ENCODE peak calls at places on chromosomes 1 and 21, in nine cellular contexts. O, I, N, H, W, R, Y, C and D are unnamed samples.

GRCh38 chr1:221887091-221887746 is 145.3 kb upstream of the DUSP10 start:
- DNase-seq in O (peak; percentile 40), I (no peak), N (peak; percentile 29), H (no peak), W (peak; percentile 80), R (peak; percentile 82), Y (peak; percentile 29), C (peak; percentile 90), D (no peak)

GRCh38 chr1:38730511-38731397 is 128.8 kb downstream of the RRAGC start:
- DNase-seq in O (no peak), I (no peak), N (no peak), H (no peak), W (no peak), R (no peak), Y (no peak), C (peak; percentile 53), D (no peak)

GRCh38 chr1:5455056-5455455 is 537.2 kb downstream of the NPHP4 start:
- DNase-seq in O (no peak), I (no peak), N (no peak), H (no peak), W (no peak), R (no peak), Y (no peak), C (no peak), D (no peak)

GRCh38 chr1:179953974-179954493 is 576 bp upstream of the CEP350 start:
- DNase-seq in O (peak; percentile 34), I (no peak), N (peak; percentile 20), H (no peak), W (no peak), R (peak; percentile 65), Y (peak; percentile 70), C (no peak), D (peak; percentile 11)

GRCh38 chr1:17427696-17428660 is 11.5 kb downstream of the RCC2 start:
- DNase-seq in O (no peak), I (no peak), N (no peak), H (no peak), W (no peak), R (no peak), Y (no peak), C (no peak), D (no peak)

GRCh38 chr1:27435566-27436203 is 43.3 kb downstream of the GPR3 start:
- DNase-seq in O (no peak), I (no peak), N (no peak), H (no peak), W (no peak), R (no peak), Y (no peak), C (no peak), D (no peak)

GRCh38 chr1:43732132-43732531 is 24.8 kb downstream of the ST3GAL3 start:
- DNase-seq in O (no peak), I (no peak), N (no peak), H (no peak), W (no peak), R (no peak), Y (no peak), C (no peak), D (no peak)

GRCh38 chr1:175540928-175541645 is 202.3 kb downstream of the TNR start:
- DNase-seq in O (no peak), I (no peak), N (no peak), H (no peak), W (no peak), R (no peak), Y (no peak), C (no peak), D (no peak)

GRCh38 chr1:180931529-180931928 is 18.8 kb downstream of the KIAA1614 start:
- DNase-seq in O (no peak), I (no peak), N (no peak), H (no peak), W (no peak), R (no peak), Y (no peak), C (no peak), D (no peak)

GRCh38 chr1:52569333-52570265 is 16.7 kb upstream of the TUT4 start:
- DNase-seq in O (no peak), I (no peak), N (no peak), H (no peak), W (no peak), R (no peak), Y (no peak), C (no peak), D (no peak)

GRCh38 chr1:231748744-231749143 is 122.2 kb downstream of the DISC1 start:
- DNase-seq in O (no peak), I (no peak), N (no peak), H (peak; percentile 57), W (no peak), R (no peak), Y (peak; percentile 14), C (peak; percentile 7), D (no peak)

GRCh38 chr1:41627491-41628280 is 143.2 kb upstream of the EDN2 start:
- DNase-seq in O (no peak), I (no peak), N (no peak), H (no peak), W (no peak), R (peak; percentile 30), Y (no peak), C (peak; percentile 51), D (no peak)

GRCh38 chr21:27196651-27197050 is 229.8 kb upstream of the ADAMTS5 start:
- DNase-seq in O (no peak), I (no peak), N (no peak), H (no peak), W (no peak), R (no peak), Y (no peak), C (no peak), D (no peak)

DNA sequence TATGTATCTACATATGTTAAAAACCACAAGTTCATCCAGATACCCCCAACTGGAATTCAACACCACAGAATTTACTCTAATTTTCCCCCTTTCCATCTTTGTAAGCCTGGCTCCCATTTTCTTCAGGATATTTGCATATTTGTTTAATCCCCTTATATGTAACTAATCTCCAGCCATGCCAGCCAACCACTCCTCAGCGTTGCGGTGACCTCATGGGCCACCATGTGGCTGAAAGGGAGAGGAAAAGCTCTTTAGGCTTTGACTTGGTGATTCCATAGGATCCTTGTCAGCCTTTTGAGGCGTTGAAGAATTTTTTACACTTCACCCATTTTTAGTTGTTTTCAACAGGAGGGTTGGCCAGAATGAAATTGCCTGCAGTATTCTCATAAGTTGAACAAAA is 10.0 kb downstream of the CLDN19 start:
- DNase-seq in O (no peak), I (no peak), N (no peak), H (no peak), W (no peak), R (no peak), Y (no peak), C (no peak), D (no peak)
- TF ChIP-seq CTCF in O (no peak), I (no peak), N (no peak), H (no peak), W (no peak), R (no peak), Y (no peak), C (no peak), D (no peak)

GRCh38 chr21:30164796-30165195 is 1.8 kb downstream of the CLDN17 start:
- DNase-seq in O (no peak), I (no peak), N (no peak), H (no peak), W (no peak), R (no peak), Y (no peak), C (no peak), D (no peak)
- H3K9me3 ChIP-seq in O (peaks cover 6% of the 10 kb centered on the region), I (no peaks in the 10 kb centered on the region), N (peaks cover 13% of the 10 kb centered on the region), H (no peaks in the 10 kb centered on the region), W (no peaks in the 10 kb centered on the region), R (no peaks in the 10 kb centered on the region), Y (no peaks in the 10 kb centered on the region), C (no peaks in the 10 kb centered on the region), D (no peaks in the 10 kb centered on the region)

GRCh38 chr1:166164995-166165660 is 1.7 kb downstream of the FAM78B start:
- DNase-seq in O (no peak), I (no peak), N (no peak), H (peak; percentile 88), W (peak; percentile 81), R (peak; percentile 68), Y (peak; percentile 11), C (peak; percentile 79), D (no peak)

GRCh38 chr1:166166400-166166699 is 451 bp downstream of the FAM78B start:
- DNase-seq in O (no peak), I (no peak), N (no peak), H (no peak), W (peak; percentile 67), R (no peak), Y (no peak), C (no peak), D (no peak)

GRCh38 chr1:166165661-166166399 is 971 bp downstream of the FAM78B start:
- DNase-seq in O (no peak), I (no peak), N (no peak), H (peak; percentile 9), W (peak; percentile 80), R (no peak), Y (peak; percentile 10), C (peak; percentile 50), D (no peak)

GRCh38 chr1:166167395-166167922 is 658 bp upstream of the FAM78B start:
- DNase-seq in O (no peak), I (no peak), N (no peak), H (no peak), W (no peak), R (no peak), Y (no peak), C (no peak), D (no peak)

DNA sequence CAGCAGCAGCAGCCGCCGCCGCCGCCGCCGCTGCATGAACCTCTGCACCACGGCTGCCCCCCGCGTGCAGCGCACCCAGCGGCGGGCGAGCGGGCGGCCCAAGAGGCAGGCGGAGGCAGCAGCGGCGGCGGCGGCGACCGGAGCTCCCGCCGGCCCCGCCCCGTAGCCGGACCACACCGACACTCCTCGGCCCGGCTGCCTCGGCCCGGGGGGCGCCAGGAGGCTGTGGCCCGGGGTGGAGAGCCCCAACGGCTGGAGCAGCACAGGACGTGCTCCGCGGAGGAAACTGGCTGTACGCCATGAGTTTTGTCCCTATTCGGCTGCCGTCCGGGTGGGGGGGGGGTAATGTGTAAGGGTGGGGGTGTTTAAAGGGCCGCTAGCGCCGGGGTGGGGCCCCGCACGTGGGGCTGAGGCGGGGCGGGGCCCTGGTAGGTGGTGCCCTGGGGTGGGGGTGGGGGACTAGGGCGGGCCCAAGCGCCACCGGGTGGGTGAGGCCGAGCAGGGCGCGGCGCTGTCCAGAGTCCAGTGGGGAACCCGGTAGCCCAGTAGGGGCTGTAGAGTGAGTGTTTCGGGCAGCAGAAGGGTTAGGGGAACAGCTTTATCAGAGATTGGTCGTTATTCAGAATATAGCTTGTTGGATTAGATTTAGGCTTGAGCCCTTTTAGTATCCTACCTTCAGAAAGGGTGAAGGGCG is at the start of gene FAM78B:
- DNase-seq in O (peak; percentile 75), I (peak; percentile 15), N (no peak), H (peak; percentile 84), W (peak; percentile 80), R (peak; percentile 91), Y (peak; percentile 81), C (peak; percentile 75), D (peak; percentile 29)
- H3K27me3 ChIP-seq in O (no peaks in the 10 kb centered on the region), I (peaks cover 8% of the 10 kb centered on the region), N (peaks cover 17% of the 10 kb centered on the region), H (peaks cover 68% of the 10 kb centered on the region), W (peaks cover 8% of the 10 kb centered on the region), R (no peaks in the 10 kb centered on the region), Y (no peaks in the 10 kb centered on the region), C (peaks cover 9% of the 10 kb centered on the region), D (peaks cover 44% of the 10 kb centered on the region)

DNA sequence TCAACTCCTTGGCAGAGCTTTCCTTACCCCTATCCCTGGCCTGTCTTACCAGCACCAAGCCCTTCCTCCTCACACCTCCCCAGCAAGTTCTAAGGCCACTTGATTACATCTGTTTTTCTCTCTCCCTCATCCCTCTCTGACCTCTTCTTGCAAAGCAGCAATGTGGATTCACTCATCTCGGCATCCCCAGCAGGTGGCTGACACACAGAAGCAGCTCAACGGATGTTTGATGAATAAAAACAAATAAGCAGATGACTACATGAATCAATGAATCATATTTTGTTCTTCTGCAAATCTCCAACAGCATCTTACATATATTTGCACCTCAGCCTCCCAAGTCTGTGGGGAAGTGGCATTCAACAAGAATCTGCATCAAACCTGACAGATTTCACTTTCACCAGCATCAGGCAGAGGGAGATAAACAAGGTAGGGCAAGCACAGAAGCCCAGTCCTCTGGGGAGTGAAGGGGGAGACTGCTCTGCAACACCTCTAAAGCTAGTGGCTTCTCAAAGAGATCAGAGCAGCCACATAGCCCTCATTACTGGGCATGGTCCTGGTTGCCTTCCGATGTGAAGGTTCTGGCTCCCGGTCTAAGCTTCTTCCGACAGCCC is 34.0 kb downstream of the CAPN8 start:
- DNase-seq in O (no peak), I (no peak), N (no peak), H (no peak), W (no peak), R (no peak), Y (no peak), C (peak; percentile 17), D (no peak)
- TF ChIP-seq CTCF in O (no peak), I (no peak), N (no peak), H (no peak), W (no peak), R (no peak), Y (no peak), C (no peak), D (no peak)